ENCODE peak calls at places on chromosomes 6 and 20, in six cellular contexts. H is right atrium auricular region; G is sigmoid colon; W is cardiac fibroblast; Z is HS-27A; V is stimulated activated naive CD8-positive, alpha-beta T cell treated with anti-CD3 and anti-CD28 coated beads, Interleukin-15, Interleukin-2, amounts not matched to agents 100 U/mL and 50 U/mL, for 24 hours. A is an unnamed sample.
A peak's percentile ranks its signal among the peaks of the same experiment; 100 is the strongest.

GRCh38 chr6:27617046-27617687 is 144.3 kb upstream of the ZNF184 start:
- DNase-seq in H (no peak), G (no peak), W (peak; percentile 59), Z (no peak), V (no peak), A (no peak)

GRCh38 chr6:63394656-63395308 is 75.0 kb upstream of the LGSN start:
- DNase-seq in H (no peak), G (no peak), W (no peak), Z (no peak), V (no peak), A (no peak)

GRCh38 chr20:63082308-63082938 is 75.7 kb upstream of the BHLHE23 start:
- DNase-seq in H (no peak), G (peak; percentile 41), W (peak; percentile 38), Z (no peak), V (peak; percentile 54), A (peak; percentile 36)

GRCh38 chr6:68572525-68572924 is 62.6 kb upstream of the ADGRB3 start:
- DNase-seq in H (no peak), G (no peak), W (peak; percentile 38), Z (peak; percentile 8), V (peak; percentile 3), A (no peak)

GRCh38 chr20:33945391-33946079 is 48.2 kb upstream of the RALY start:
- DNase-seq in H (no peak), G (no peak), W (peak; percentile 91), Z (no peak), V (no peak), A (no peak)

GRCh38 chr6:111837007-111837406 is 36.2 kb downstream of the FYN start:
- DNase-seq in H (no peak), G (no peak), W (no peak), Z (no peak), V (no peak), A (no peak)

GRCh38 chr6:79777713-79778579 is 146.8 kb downstream of the SH3BGRL2 start:
- DNase-seq in H (peak; percentile 69), G (peak; percentile 79), W (peak; percentile 76), Z (peak; percentile 19), V (peak; percentile 93), A (peak; percentile 74)

GRCh38 chr20:63497946-63498935 is 642 bp downstream of the EEF1A2 start:
- DNase-seq in H (no peak), G (peak; percentile 66), W (peak; percentile 46), Z (no peak), V (no peak), A (peak; percentile 41)

GRCh38 chr6:8130399-8130798 is 28.1 kb upstream of the EEF1E1 start:
- DNase-seq in H (no peak), G (no peak), W (peak; percentile 42), Z (no peak), V (no peak), A (no peak)

GRCh38 chr6:125124250-125124777 is 29.3 kb upstream of the TPD52L1 start:
- DNase-seq in H (no peak), G (no peak), W (peak; percentile 28), Z (no peak), V (no peak), A (no peak)

GRCh38 chr6:42704251-42704936 is 18.0 kb downstream of the PRPH2 start:
- DNase-seq in H (peak; percentile 63), G (peak; percentile 81), W (no peak), Z (no peak), V (no peak), A (no peak)

GRCh38 chr20:15196580-15197255 is 859.3 kb upstream of the FLRT3 start:
- DNase-seq in H (no peak), G (no peak), W (no peak), Z (no peak), V (no peak), A (no peak)

GRCh38 chr6:13524801-13525508 is 37.6 kb upstream of the GFOD1 start:
- DNase-seq in H (no peak), G (no peak), W (no peak), Z (no peak), V (no peak), A (no peak)

GRCh38 chr6:34065470-34066283 is 80.2 kb downstream of the GRM4 start:
- DNase-seq in H (no peak), G (no peak), W (no peak), Z (no peak), V (no peak), A (no peak)

GRCh38 chr6:14422917-14423316 is 305.3 kb downstream of the CD83 start:
- DNase-seq in H (no peak), G (no peak), W (no peak), Z (no peak), V (no peak), A (no peak)

GRCh38 chr6:39962831-39963230 is 28.6 kb upstream of the MOCS1 start:
- DNase-seq in H (no peak), G (no peak), W (peak; percentile 71), Z (no peak), V (no peak), A (no peak)

GRCh38 chr20:33419140-33419974 is 18.0 kb upstream of the CDK5RAP1 start:
- DNase-seq in H (peak; percentile 87), G (no peak), W (peak; percentile 20), Z (no peak), V (no peak), A (no peak)

GRCh38 chr6:117495873-117496272 is 13.4 kb downstream of the DCBLD1 start:
- DNase-seq in H (no peak), G (no peak), W (peak; percentile 59), Z (no peak), V (no peak), A (no peak)

GRCh38 chr6:137894779-137895385 is 27.8 kb downstream of the TNFAIP3 start:
- DNase-seq in H (no peak), G (no peak), W (peak; percentile 79), Z (no peak), V (no peak), A (no peak)

GRCh38 chr6:26284537-26285142 is 80.4 kb upstream of the BTN3A2 start:
- DNase-seq in H (peak; percentile 76), G (peak; percentile 87), W (peak; percentile 79), Z (no peak), V (peak; percentile 64), A (peak; percentile 57)

GRCh38 chr6:53250761-53251672 is 97.7 kb downstream of the ELOVL5 start:
- DNase-seq in H (no peak), G (no peak), W (peak; percentile 63), Z (no peak), V (no peak), A (no peak)

GRCh38 chr6:127554435-127555006 is 22.5 kb upstream of the C6orf58 start:
- DNase-seq in H (no peak), G (no peak), W (peak; percentile 68), Z (no peak), V (peak; percentile 11), A (no peak)

GRCh38 chr6:39344821-39345280 is 22.3 kb upstream of the KCNK16 start:
- DNase-seq in H (no peak), G (no peak), W (no peak), Z (no peak), V (no peak), A (no peak)

GRCh38 chr20:5539656-5540055 is 210.5 kb upstream of the SHLD1 start:
- DNase-seq in H (no peak), G (no peak), W (peak; percentile 31), Z (no peak), V (no peak), A (no peak)

GRCh38 chr6:38012573-38012972 is 193.0 kb downstream of the ZFAND3 start:
- DNase-seq in H (no peak), G (no peak), W (peak; percentile 72), Z (no peak), V (peak; percentile 18), A (no peak)

GRCh38 chr20:58583141-58583540 is 67.9 kb upstream of the APCDD1L start:
- DNase-seq in H (no peak), G (peak; percentile 27), W (peak; percentile 43), Z (no peak), V (no peak), A (no peak)

GRCh38 chr20:46590453-46590852 is 40.0 kb upstream of the OCSTAMP start:
- DNase-seq in H (no peak), G (no peak), W (no peak), Z (no peak), V (no peak), A (no peak)

GRCh38 chr6:82840571-82840970 is 225.1 kb downstream of the UBE3D start:
- DNase-seq in H (no peak), G (no peak), W (no peak), Z (no peak), V (no peak), A (no peak)

GRCh38 chr6:25715794-25716193 is 38.7 kb upstream of the SLC17A4 start:
- DNase-seq in H (no peak), G (no peak), W (no peak), Z (no peak), V (no peak), A (no peak)

GRCh38 chr20:34215711-34216381 is 25.4 kb upstream of the ASIP start:
- DNase-seq in H (peak; percentile 78), G (peak; percentile 83), W (peak; percentile 57), Z (no peak), V (peak; percentile 74), A (peak; percentile 98)

GRCh38 chr20:6055161-6055783 is 1.4 kb upstream of the LRRN4 start:
- DNase-seq in H (no peak), G (no peak), W (no peak), Z (no peak), V (no peak), A (no peak)

GRCh38 chr6:134170844-134171243 is 118.4 kb upstream of the SLC2A12 start:
- DNase-seq in H (no peak), G (peak; percentile 70), W (peak; percentile 58), Z (no peak), V (no peak), A (no peak)

GRCh38 chr6:110093981-110094380 is 85.5 kb downstream of the WASF1 start:
- DNase-seq in H (no peak), G (no peak), W (no peak), Z (no peak), V (no peak), A (no peak)

GRCh38 chr6:164838068-164838615 is 471.3 kb downstream of the C6orf118 start:
- DNase-seq in H (no peak), G (no peak), W (no peak), Z (no peak), V (no peak), A (no peak)

GRCh38 chr20:48015136-48015925 is 230.1 kb upstream of the SULF2 start:
- DNase-seq in H (no peak), G (no peak), W (no peak), Z (no peak), V (no peak), A (no peak)

GRCh38 chr6:26459023-26459810 is 1.5 kb downstream of the BTN2A1 start:
- DNase-seq in H (no peak), G (no peak), W (peak; percentile 42), Z (no peak), V (no peak), A (no peak)

GRCh38 chr6:99458319-99458718 is 33.2 kb upstream of the PNISR start:
- DNase-seq in H (no peak), G (no peak), W (peak; percentile 64), Z (no peak), V (no peak), A (no peak)

GRCh38 chr20:62603021-62603906 is 39.0 kb upstream of the SLCO4A1 start:
- DNase-seq in H (peak; percentile 73), G (peak; percentile 83), W (no peak), Z (peak; percentile 40), V (peak; percentile 78), A (peak; percentile 88)

GRCh38 chr20:2879148-2879547 is 5.9 kb downstream of the PTPRA start:
- DNase-seq in H (no peak), G (no peak), W (peak; percentile 86), Z (no peak), V (no peak), A (no peak)